ENCODE peak calls at places on chromosomes 11 and 22, in four cellular contexts. F, X, D and M are unnamed samples. For H3K36me3 and H3K4me1, the result is how much of the 10 kb centered on the place peaks cover.

GRCh38 chr11:108364159-108364558 is 103.2 kb downstream of the C11orf65 start:
- DNase-seq in F (no peak), X (no peak), D (no peak), M (no peak)

GRCh38 chr22:42283288-42284229 is 13.1 kb upstream of the TCF20 start:
- DNase-seq in F (no peak), D (no peak), X (peak), M (no peak)

GRCh38 chr11:1257366-1257765 is 34.5 kb downstream of the MUC5B start:
- DNase-seq in X (no peak), D (no peak), F (no peak), M (no peak)

GRCh38 chr11:35141538-35141937 is 2.6 kb downstream of the CD44 start:
- DNase-seq in X (no peak), F (no peak), D (peak), M (no peak)

GRCh38 chr11:820655-821512 is 2.2 kb downstream of the PNPLA2 start:
- DNase-seq in F (peak), X (no peak), D (peak), M (no peak)

GRCh38 chr11:70467196-70468085 is 69.1 kb downstream of the CTTN start:
- DNase-seq in F (no peak), D (peak), X (peak), M (no peak)

GRCh38 chr22:49212002-49212401 is 615.7 kb downstream of the BRD1 start:
- DNase-seq in X (no peak), D (peak), F (peak), M (no peak)

GRCh38 chr11:95520765-95521542 is 268.6 kb downstream of the FAM76B start:
- DNase-seq in F (no peak), X (no peak), D (no peak), M (no peak)

GRCh38 chr11:118175031-118175531 is 1.4 kb downstream of the SCN2B start:
- DNase-seq in X (no peak), D (no peak), F (no peak), M (no peak)

GRCh38 chr11:127345819-127346459 is 345.4 kb upstream of the KIRREL3 start:
- DNase-seq in F (no peak), X (peak), D (no peak), M (no peak)

GRCh38 chr11:115199501-115199900 is 304.7 kb downstream of the CADM1 start:
- DNase-seq in F (no peak), X (no peak), D (no peak), M (no peak)

GRCh38 chr22:48235744-48236143 is 1473.3 kb downstream of the TBC1D22A start:
- DNase-seq in D (peak), X (no peak), F (no peak), M (no peak)

GRCh38 chr22:30265851-30266444 is 703 bp downstream of the OSM start:
- DNase-seq in X (no peak), F (no peak), D (peak), M (no peak)

DNA sequence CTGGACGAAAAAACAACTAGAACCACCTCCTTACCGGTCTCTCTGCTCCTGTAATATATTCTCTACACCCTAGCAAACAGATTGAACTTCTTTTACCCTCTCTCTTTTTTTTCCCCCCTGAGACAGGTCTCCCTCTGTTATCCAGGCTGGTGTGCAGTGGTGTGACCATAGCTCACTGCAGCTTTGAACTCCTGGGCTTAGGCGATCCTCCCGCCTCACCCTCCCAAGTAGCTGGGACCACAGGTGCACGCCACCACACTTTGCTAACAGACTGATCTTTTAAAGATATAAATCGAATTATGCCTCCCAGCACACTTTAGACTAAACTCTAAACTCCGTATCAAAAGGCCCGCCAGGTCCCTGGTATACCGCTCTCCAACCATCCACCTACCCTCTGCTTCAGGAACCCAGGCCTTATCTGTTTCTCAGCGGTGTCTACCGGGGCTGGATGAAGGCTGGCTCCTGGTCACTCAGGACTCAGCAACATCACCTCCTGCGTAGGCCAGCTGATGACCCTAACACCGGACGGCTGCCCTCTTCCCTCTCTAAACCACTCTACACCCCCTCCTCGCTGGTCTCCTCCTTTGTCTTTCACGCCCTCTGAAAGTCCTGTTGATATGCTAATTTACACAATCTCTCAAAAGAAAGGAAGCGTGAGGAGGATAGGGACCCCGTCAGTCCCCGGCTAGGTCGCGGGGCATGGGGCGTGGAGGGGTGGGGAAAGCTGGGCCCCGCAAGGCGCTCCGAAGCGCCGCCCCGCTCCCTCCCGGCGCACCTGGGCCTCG is 716 bp downstream of the C22orf39 start:
- DNase-seq in D (no peak), X (peak), F (no peak), M (no peak)
- H3K36me3 ChIP-seq in D (under half), X (under half), F (under half), M (under half)

GRCh38 chr22:50305393-50305657 is 2.1 kb downstream of the PLXNB2 start:
- DNase-seq in X (no peak), F (no peak), D (no peak), M (no peak)
- H3K4me1 ChIP-seq in X (under half), F (under half), D (half or more), M (under half)

GRCh38 chr11:65399845-65400244 is 13.4 kb downstream of the FRMD8 start:
- DNase-seq in X (no peak), F (no peak), D (no peak), M (no peak)

GRCh38 chr11:65401073-65401802 is 14.8 kb downstream of the FRMD8 start:
- DNase-seq in X (no peak), F (no peak), D (no peak), M (no peak)

GRCh38 chr11:65401803-65402248 is 15.4 kb downstream of the FRMD8 start:
- DNase-seq in X (no peak), F (no peak), D (no peak), M (no peak)

GRCh38 chr11:65399249-65399648 is 12.8 kb downstream of the FRMD8 start:
- DNase-seq in D (no peak), F (no peak), X (no peak), M (no peak)

GRCh38 chr11:65400295-65401072 is 14.0 kb downstream of the FRMD8 start:
- DNase-seq in X (no peak), D (no peak), F (no peak), M (no peak)
- H3K36me3 ChIP-seq in X (under half), D (half or more), F (under half), M (under half)

GRCh38 chr22:24216541-24217209 is 28.2 kb downstream of the GGT5 start:
- DNase-seq in X (no peak), F (no peak), D (no peak), M (no peak)

GRCh38 chr22:24219750-24220149 is 25.1 kb downstream of the GGT5 start:
- DNase-seq in D (no peak), X (no peak), F (no peak), M (no peak)

GRCh38 chr22:24217384-24217783 is 27.5 kb downstream of the GGT5 start:
- DNase-seq in X (no peak), F (no peak), D (no peak), M (no peak)

GRCh38 chr22:24209016-24209415 is 27.7 kb downstream of the SUSD2 start:
- DNase-seq in X (no peak), F (no peak), D (no peak), M (no peak)

DNA sequence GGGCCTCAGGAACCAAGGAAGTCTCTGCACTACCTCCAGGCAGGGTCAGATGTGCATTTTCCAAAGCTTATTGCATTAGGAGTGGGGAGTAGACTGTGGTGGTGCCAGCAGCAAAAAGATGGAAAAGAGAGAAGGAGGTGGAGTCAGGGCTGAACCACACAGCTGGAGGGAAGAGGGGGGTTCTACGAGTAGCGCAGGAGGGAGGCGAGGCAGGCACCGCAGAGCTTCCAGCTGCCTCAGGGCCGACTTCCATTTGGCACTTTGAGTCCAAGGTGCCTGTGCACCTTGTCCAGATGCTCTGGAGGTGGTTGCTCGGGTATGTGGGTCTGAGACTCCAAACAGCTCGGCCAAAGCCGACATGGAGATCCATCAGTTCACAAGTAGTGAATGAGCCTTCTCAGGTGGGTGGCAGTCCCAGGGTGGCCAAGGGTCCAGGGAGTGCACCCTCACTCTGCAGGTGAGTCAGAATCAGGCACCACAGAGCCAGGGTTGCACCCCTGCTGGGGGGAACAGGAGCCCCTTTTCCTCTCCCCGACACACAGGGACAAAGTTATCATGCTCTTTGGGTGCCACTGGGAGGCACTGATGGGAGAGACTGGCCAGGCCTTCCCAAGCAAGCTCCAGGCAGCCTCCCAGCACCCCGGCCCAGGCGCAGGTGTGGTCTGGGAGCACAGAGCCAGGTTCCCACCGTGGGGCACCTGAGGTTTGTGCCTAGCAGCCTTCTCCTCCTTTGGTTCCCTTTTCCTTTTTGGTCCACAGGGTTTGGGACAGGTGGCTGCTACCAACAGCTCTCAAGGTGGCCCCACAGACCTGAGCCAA is 30.2 kb downstream of the GGT5 start:
- DNase-seq in F (no peak), D (no peak), X (no peak), M (no peak)
- H3K4me1 ChIP-seq in F (under half), D (under half), X (under half), M (under half)

GRCh38 chr11:117171648-117172051 is 6.9 kb upstream of the SIDT2 start:
- DNase-seq in X (no peak), F (no peak), D (peak), M (no peak)

GRCh38 chr11:117169726-117170125 is 8.8 kb upstream of the SIDT2 start:
- DNase-seq in X (no peak), D (no peak), F (no peak), M (no peak)

GRCh38 chr11:117171007-117171647 is 7.4 kb upstream of the SIDT2 start:
- DNase-seq in X (no peak), D (peak), F (no peak), M (no peak)

GRCh38 chr11:117170210-117170609 is 8.3 kb upstream of the SIDT2 start:
- DNase-seq in X (no peak), D (no peak), F (no peak), M (no peak)

DNA sequence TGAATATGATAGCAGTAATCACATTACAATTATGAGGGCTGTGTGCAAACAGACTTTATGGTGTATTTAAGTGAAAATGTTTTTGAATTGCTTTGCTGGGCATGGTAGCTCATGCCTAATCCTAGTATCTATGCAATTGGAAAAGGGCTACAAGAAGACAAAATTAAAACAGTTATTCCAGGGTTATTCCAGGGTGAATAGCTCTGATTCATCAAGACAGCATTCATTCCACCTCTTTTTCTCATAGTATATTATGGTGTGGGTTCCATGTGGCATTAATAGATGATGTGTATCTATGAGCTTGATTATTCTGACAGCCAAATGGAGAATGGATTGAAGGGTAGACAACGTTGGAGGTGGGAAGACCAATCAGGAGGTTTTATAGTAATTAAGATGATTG is 12.1 kb upstream of the SIDT2 start:
- DNase-seq in D (no peak), F (no peak), X (no peak), M (no peak)
- H3K36me3 ChIP-seq in D (half or more), F (under half), X (under half), M (under half)

GRCh38 chr11:68840661-68841653 is 759 bp downstream of the CPT1A start:
- DNase-seq in X (no peak), D (peak), F (no peak), M (no peak)

GRCh38 chr11:68843703-68844312 is 2.1 kb upstream of the CPT1A start:
- DNase-seq in F (peak), D (peak), X (no peak), M (peak)

GRCh38 chr11:68843052-68843561 is 1.4 kb upstream of the CPT1A start:
- DNase-seq in F (no peak), D (peak), X (no peak), M (no peak)

GRCh38 chr11:68841718-68842426 is at the start of gene CPT1A:
- DNase-seq in F (peak), X (no peak), D (peak), M (no peak)

DNA sequence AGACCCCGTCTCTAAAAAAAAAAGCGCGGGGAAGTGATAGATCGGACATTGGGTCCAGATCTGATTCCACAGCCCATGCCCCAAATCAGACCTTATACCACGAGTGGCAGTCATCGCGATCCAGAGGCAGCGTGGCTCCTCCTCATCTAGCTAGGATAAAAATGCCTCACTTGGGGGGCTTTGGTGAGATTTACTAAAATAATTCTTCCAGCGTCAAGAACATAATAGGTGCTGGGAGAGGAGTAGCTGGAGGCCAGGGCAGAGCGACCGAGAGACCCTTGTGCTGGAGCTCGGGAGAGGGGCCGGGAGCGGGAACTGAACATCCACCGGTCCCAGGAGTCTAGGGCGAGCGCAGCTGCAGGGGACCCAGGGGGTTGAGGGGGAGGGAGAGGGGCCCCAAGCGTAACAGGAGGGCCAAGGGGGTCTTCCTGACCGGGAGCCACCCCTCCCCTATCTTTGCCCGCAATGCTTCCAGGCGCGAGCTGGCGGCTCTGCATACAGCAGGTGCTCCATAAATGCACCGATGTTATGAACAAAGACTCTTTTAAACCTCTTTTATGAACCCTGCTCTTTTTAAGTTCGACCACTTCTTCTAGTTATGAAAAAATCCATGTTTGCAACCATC is 823 bp upstream of the CPT1A start:
- DNase-seq in D (no peak), X (no peak), F (no peak), M (no peak)
- H3K4me1 ChIP-seq in D (half or more), X (under half), F (under half), M (under half)

GRCh38 chr11:44113018-44113417 is 17.5 kb downstream of the EXT2 start:
- DNase-seq in X (no peak), F (no peak), D (no peak), M (no peak)
- H3K36me3 ChIP-seq in X (under half), F (under half), D (under half), M (under half)

GRCh38 chr11:126345283-126345682 is 10.2 kb upstream of the ST3GAL4 start:
- DNase-seq in X (no peak), F (no peak), D (no peak), M (no peak)
- H3K4me1 ChIP-seq in X (under half), F (under half), D (under half), M (under half)

DNA sequence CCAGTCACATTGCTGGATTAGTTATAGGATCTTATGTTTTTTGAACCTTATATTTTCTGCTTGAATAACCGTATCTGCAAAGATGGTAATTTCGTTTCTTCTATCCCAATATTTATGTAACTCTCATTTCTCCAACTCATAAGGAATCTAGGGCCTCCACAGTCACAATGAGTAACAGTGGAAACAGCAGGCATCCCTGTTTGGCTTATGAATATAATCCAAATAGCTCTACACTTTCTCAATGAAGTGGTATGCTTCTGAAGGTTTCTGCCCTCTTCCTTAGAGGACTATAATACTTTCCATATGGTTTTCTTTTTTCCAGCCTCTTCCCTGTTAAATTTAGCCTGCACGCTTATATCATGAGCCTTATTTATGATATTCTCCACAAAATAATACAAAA is 16.5 kb downstream of the ATP6V1E1 start:
- DNase-seq in F (no peak), X (no peak), D (no peak), M (no peak)
- H3K36me3 ChIP-seq in F (under half), X (under half), D (under half), M (under half)

DNA sequence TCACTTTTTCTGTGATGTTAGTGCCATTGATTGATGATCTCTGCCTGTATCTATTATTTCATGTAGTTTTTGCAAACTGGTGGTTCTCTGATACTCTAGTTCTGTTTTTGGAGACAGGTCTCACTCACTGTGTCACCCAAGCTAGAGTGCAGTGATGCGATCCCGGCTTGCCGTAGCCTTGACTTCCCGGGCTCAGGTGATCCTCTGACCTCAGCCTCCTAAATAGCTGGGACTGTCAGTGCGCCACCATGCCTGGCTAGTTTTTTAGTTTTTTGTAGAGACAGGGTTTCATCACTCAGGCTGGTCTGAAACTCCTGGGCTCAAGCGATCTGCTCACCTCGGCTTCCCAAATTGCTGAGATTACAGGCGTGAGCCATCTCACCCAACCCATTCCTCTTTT is 16.4 kb downstream of the TEAD1 start:
- DNase-seq in X (no peak), D (no peak), F (no peak), M (no peak)
- H3K4me1 ChIP-seq in X (under half), D (half or more), F (under half), M (under half)